ENCODE peak calls at places on chromosomes 13 and 19, in six cellular contexts. L is uterus, U is gastrocnemius medialis, Q is cardiac fibroblast, D is mammary epithelial cell, J is PC-9. M is an unnamed sample.

GRCh38 chr19:56159616-56160271 is 16.1 kb upstream of the GALP start:
- DNase-seq in J (no peak), L (no peak), U (no peak), Q (no peak), D (no peak), M (no peak)

GRCh38 chr13:98896083-98896867 is 81.6 kb downstream of the DOCK9 start:
- DNase-seq in L (no peak), D (no peak), U (no peak), Q (no peak), J (no peak), M (no peak)

GRCh38 chr19:49573009-49573408 is 7.3 kb downstream of the NOSIP start:
- DNase-seq in U (no peak), L (no peak), J (peak; percentile 21), Q (no peak), D (no peak), M (no peak)

GRCh38 chr13:41780736-41781708 is 179.9 kb downstream of the VWA8 start:
- DNase-seq in U (no peak), Q (peak; percentile 89), D (peak; percentile 33), J (peak; percentile 74), L (no peak), M (no peak)

GRCh38 chr19:43527860-43528622 is 1.0 kb upstream of the ETHE1 start:
- DNase-seq in J (no peak), Q (no peak), L (peak; percentile 58), D (peak; percentile 39), U (no peak), M (no peak)

GRCh38 chr13:36074659-36075058 is 56.5 kb downstream of the DCLK1 start:
- DNase-seq in J (no peak), U (no peak), L (no peak), D (no peak), Q (peak; percentile 8), M (no peak)

GRCh38 chr19:9008667-9009066 is 1.5 kb downstream of the MUC16 start:
- DNase-seq in J (peak; percentile 78), Q (no peak), U (no peak), L (no peak), D (no peak), M (no peak)

GRCh38 chr19:8494158-8494557 is 8.3 kb downstream of the PRAM1 start:
- DNase-seq in Q (peak; percentile 20), J (no peak), U (no peak), D (no peak), L (no peak), M (no peak)

GRCh38 chr13:42814868-42815267 is 33.5 kb downstream of the FAM216B start:
- DNase-seq in Q (peak; percentile 77), U (no peak), L (no peak), J (peak; percentile 71), D (peak; percentile 70), M (no peak)

GRCh38 chr13:32016631-32017030 is 14.9 kb upstream of the FRY start:
- DNase-seq in J (no peak), U (no peak), D (no peak), Q (no peak), L (no peak), M (no peak)

GRCh38 chr19:54691582-54692293 is 29.0 kb downstream of the LILRB4 start:
- DNase-seq in J (peak; percentile 30), L (no peak), D (no peak), U (no peak), Q (no peak), M (no peak)

GRCh38 chr19:35671818-35672217 is 5.5 kb downstream of the UPK1A start:
- DNase-seq in Q (peak; percentile 45), U (no peak), J (peak; percentile 78), D (no peak), L (no peak), M (no peak)

GRCh38 chr19:28492616-28493015 is 720.3 kb downstream of the UQCRFS1 start:
- DNase-seq in U (no peak), D (no peak), Q (no peak), L (no peak), J (no peak), M (no peak)

GRCh38 chr19:47726467-47726866 is 13.2 kb downstream of the EHD2 start:
- DNase-seq in J (no peak), L (no peak), D (no peak), U (no peak), Q (peak; percentile 75), M (no peak)

GRCh38 chr19:10655457-10656312 is 1.5 kb downstream of the ILF3 start:
- DNase-seq in Q (peak; percentile 20), U (no peak), D (peak; percentile 40), L (no peak), J (peak; percentile 67), M (no peak)

GRCh38 chr19:55259540-55260210 is 858 bp upstream of the PPP6R1 start:
- DNase-seq in D (no peak), U (no peak), J (no peak), L (no peak), Q (no peak), M (peak; percentile 57)

GRCh38 chr13:80237646-80238045 is 103.3 kb downstream of the SPRY2 start:
- DNase-seq in J (no peak), L (no peak), D (no peak), U (no peak), Q (no peak), M (no peak)

GRCh38 chr13:106083620-106084350 is 451.7 kb downstream of the EFNB2 start:
- DNase-seq in Q (peak; percentile 59), D (peak; percentile 71), J (peak; percentile 44), L (no peak), U (no peak), M (no peak)

GRCh38 chr19:3175761-3176714 is 2.5 kb upstream of the S1PR4 start:
- DNase-seq in Q (peak; percentile 76), U (no peak), D (peak; percentile 96), L (no peak), J (peak; percentile 91), M (no peak)

GRCh38 chr13:109427148-109427547 is 359.2 kb downstream of the IRS2 start:
- DNase-seq in L (no peak), D (peak; percentile 19), Q (no peak), J (no peak), U (no peak), M (no peak)

GRCh38 chr13:20684535-20684934 is 19.0 kb upstream of the IL17D start:
- DNase-seq in J (no peak), U (no peak), D (no peak), L (no peak), Q (no peak), M (no peak)
- TF ChIP-seq CTCF in J (no peak), U (no peak), D (no peak), L (no peak), Q (no peak), M (no peak)

GRCh38 chr13:73059460-73060250 is 850 bp downstream of the KLF5 start:
- DNase-seq in J (peak; percentile 60), U (peak; percentile 48), Q (no peak), D (peak; percentile 55), L (peak; percentile 31), M (peak; percentile 86)
- TF ChIP-seq CTCF in J (no peak), U (no peak), Q (no peak), D (no peak), L (peak; percentile 22), M (no peak)

DNA sequence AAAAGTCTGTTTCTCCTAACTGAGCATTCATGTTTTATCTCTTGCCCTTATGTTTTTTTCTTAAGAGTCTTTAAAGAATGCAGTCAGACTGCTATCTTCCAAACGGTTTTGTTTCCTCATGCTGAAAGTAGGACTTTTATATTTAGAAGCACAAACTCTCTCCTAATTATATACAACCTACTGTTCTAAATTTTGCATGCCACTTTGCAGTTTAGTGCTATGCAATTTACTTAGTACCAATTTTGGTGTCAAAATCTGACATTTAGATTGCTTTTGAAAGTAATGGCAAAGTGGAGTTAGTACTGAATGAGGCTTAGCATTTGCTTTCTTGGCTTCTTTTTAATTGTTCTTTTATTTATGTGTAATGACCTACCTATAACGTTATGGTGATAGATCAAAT is 55.2 kb upstream of the PCDH20 start:
- DNase-seq in Q (no peak), U (no peak), J (no peak), L (no peak), D (no peak), M (no peak)
- TF ChIP-seq CTCF in Q (no peak), U (no peak), J (no peak), L (no peak), D (no peak), M (no peak)

GRCh38 chr13:62278271-62278670 is 862.6 kb upstream of the PCDH20 start:
- DNase-seq in L (no peak), D (no peak), Q (no peak), U (no peak), J (no peak), M (no peak)
- TF ChIP-seq CTCF in L (no peak), D (peak; percentile 3), Q (no peak), U (no peak), J (no peak), M (no peak)

DNA sequence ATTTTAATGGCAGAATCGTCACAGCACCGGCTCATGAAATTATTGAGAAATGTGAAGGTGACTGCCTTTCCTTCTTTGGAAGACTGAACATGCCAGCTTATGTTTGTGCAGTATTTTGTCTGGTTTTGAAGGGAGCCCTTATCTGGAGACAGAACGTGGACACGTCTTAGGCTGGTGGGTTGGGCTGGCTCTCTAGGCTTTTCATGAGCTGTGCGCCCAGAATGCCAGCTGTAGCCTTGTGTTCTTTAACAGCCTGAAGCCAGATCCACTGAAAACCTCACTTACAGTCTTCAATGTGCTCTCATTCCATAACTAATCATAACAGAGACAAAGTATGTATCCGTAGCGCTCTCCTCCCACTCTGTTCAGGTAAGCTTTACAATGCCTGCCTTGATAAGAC is 184.4 kb upstream of the HTR2A start:
- DNase-seq in Q (no peak), L (no peak), J (no peak), D (no peak), U (no peak), M (no peak)
- TF ChIP-seq CTCF in Q (no peak), L (no peak), J (no peak), D (no peak), U (no peak), M (no peak)

DNA sequence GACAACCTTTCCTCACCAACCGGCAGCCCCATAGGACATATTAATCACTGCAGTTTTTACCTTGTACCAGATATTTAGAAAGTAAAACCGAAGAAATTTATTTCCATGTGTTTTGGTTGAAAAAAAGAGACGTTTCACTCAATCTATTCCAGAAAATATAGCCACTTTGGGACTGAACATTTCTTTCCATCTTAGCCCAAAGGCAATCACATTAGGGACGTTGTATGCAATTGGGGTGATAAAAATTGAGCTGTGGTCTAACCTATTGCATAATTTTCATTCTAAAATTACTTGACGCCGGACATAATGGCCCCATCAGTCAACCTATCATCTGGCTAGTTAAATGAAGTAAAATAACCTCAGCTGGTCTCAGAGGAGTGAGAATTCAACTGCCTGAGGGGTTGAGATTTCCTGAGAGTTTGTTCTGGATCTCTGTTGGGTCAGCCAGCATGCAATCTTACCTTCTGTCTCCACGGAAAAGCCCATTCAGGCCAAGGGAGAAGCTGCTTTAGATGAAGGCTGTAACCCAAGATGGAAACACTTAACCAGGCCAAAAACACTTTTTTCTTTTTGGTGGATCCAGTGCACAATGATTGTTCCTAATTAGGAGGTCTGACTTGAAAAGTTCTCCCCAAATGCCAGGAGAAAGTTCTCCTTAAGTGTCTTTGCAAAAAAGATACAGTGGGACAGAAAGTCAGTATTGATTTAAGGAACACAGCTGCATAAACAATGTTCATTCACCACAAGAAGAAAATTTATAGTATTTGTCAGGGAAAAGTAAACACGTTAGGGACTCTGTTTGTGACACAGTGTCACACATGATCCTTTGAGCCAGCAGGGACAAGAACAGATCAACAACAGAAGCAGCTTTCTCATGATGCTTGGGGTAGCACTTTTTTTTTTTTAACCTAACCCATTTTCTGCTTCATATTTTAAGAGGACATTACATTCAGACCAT is 34.1 kb downstream of the DLEU7 start:
- DNase-seq in Q (no peak), L (no peak), J (no peak), U (no peak), D (no peak), M (no peak)
- TF ChIP-seq CTCF in Q (no peak), L (no peak), J (no peak), U (no peak), D (no peak), M (no peak)

GRCh38 chr19:38143847-38144246 is 80.2 kb downstream of the DPF1 start:
- DNase-seq in J (no peak), Q (no peak), L (no peak), U (no peak), D (no peak), M (no peak)
- TF ChIP-seq CTCF in J (no peak), Q (peak; percentile 10), L (no peak), U (no peak), D (peak; percentile 4), M (no peak)